ENCODE peak calls at places on chromosomes 13 and 19, in four cellular contexts. K is IMR-90, J is foreskin keratinocyte, B is cardiac muscle cell. Y is an unnamed sample.

GRCh38 chr13:30685320-30685859 is 50.0 kb upstream of the ALOX5AP start:
- DNase-seq in K (no peak), J (no peak), B (no peak), Y (no peak)

GRCh38 chr13:49020940-49021548 is 45.3 kb downstream of the FNDC3A start:
- DNase-seq in K (no peak), J (peak), B (peak), Y (peak)

GRCh38 chr19:10812902-10813404 is 23.1 kb downstream of the TMED1 start:
- DNase-seq in K (peak), J (peak), B (peak), Y (peak)

GRCh38 chr13:112733112-112733511 is 43.3 kb downstream of the ATP11A start:
- DNase-seq in K (no peak), J (no peak), B (no peak), Y (no peak)

GRCh38 chr13:48038763-48039162 is 1.2 kb downstream of the NUDT15 start:
- DNase-seq in K (no peak), J (peak), B (no peak), Y (peak)

GRCh38 chr19:44718441-44719261 is 19.7 kb downstream of the CEACAM16 start:
- DNase-seq in K (peak), J (no peak), B (peak), Y (no peak)

GRCh38 chr13:109703250-109703649 is 83.1 kb downstream of the IRS2 start:
- DNase-seq in K (no peak), J (no peak), B (no peak), Y (no peak)

GRCh38 chr13:89695343-89696257 is 1651.9 kb upstream of the MIR17HG start:
- DNase-seq in K (peak), J (peak), B (peak), Y (peak)

GRCh38 chr13:109494955-109495354 is 291.4 kb downstream of the IRS2 start:
- DNase-seq in K (peak), J (peak), B (peak), Y (peak)

GRCh38 chr19:20513179-20513934 is 52.2 kb downstream of the ZNF737 start:
- DNase-seq in K (no peak), J (no peak), B (no peak), Y (no peak)

GRCh38 chr13:30061217-30061616 is 210.8 kb upstream of the UBL3 start:
- DNase-seq in K (peak), J (no peak), B (no peak), Y (no peak)

GRCh38 chr13:48801255-48801654 is 147.5 kb downstream of the CYSLTR2 start:
- DNase-seq in K (peak), J (no peak), B (no peak), Y (no peak)

GRCh38 chr19:30082611-30083010 is 140.6 kb downstream of the URI1 start:
- DNase-seq in K (no peak), J (no peak), B (no peak), Y (no peak)

GRCh38 chr19:48249502-48250014 is 6.2 kb downstream of the CARD8 start:
- DNase-seq in K (no peak), J (no peak), B (peak), Y (no peak)

GRCh38 chr13:98456423-98456845 is 120.5 kb downstream of the STK24 start:
- DNase-seq in K (no peak), J (no peak), B (no peak), Y (no peak)

GRCh38 chr13:20340136-20340758 is 108.1 kb upstream of the GJB6 start:
- DNase-seq in K (no peak), J (no peak), B (no peak), Y (no peak)

GRCh38 chr19:43464089-43464775 is 1.2 kb downstream of the LYPD3 start:
- DNase-seq in K (no peak), J (no peak), B (no peak), Y (no peak)

GRCh38 chr19:18274776-18275356 is 614 bp upstream of the IQCN start:
- DNase-seq in K (peak), J (peak), B (peak), Y (peak)

GRCh38 chr19:13381827-13382632 is 124.2 kb downstream of the CACNA1A start:
- DNase-seq in K (peak), J (no peak), B (peak), Y (no peak)

GRCh38 chr19:343941-344624 is 513 bp downstream of the MIER2 start:
- DNase-seq in K (no peak), J (no peak), B (peak), Y (peak)

DNA sequence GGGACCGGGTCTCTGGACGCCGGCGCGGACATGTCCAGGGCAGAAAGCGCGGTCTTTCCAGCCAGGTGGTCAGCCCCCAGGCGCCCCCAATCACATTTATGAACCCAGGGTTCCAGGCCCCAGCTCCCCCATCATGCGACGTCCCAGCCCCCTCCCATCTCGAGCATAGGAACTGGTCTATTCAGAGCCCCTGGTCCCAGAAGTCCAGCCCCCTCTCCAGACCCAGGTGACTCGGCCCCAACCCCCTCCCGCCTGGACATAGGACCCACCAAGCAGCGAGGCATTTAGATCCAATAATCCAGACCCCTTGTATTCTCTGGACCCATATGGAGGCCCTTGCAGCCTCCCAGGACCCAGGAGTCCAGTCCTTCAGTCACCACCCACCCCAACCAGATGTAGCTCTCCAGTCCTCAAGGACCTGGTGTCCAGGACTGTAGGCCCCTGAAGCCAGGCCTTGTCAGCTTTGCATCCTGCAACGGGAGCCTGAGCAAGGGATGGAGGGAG is 501 bp downstream of the APLP1 start:
- DNase-seq in K (no peak), J (no peak), B (no peak), Y (no peak)
- H3K27ac ChIP-seq in K (no peak), J (no peak), B (no peak), Y (no peak)

GRCh38 chr19:4328243-4328990 is 10.2 kb downstream of the STAP2 start:
- DNase-seq in K (peak), J (peak), B (peak), Y (no peak)
- H3K27ac ChIP-seq in K (no peak), J (no peak), B (peak), Y (no peak)

DNA sequence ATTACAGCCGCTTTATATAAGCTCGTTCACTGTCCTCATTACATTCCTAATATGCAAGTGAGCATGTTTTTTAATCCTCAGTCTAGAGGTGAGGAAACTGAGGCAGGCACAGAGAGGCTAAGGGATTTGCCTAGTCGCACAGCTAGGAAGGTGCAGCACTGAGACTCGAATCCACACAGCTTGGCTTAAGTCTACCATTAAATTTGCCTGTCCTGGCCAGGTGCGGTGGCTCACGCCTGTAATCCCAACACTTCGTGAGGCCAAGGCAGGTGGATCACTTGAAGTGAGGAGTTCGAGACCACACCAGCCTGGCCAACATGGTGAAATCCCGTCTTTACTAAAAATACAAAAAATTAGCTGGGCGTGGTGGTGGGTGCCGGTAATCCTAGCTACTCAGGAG is 8.0 kb downstream of the RPS16 start:
- DNase-seq in K (no peak), J (no peak), B (no peak), Y (no peak)
- H3K27ac ChIP-seq in K (peak), J (no peak), B (peak), Y (peak)

GRCh38 chr19:55479451-55480230 is 3.2 kb downstream of the ZNF628 start:
- DNase-seq in K (no peak), J (no peak), B (no peak), Y (no peak)

GRCh38 chr19:55476100-55476775 is at the start of gene ZNF628:
- DNase-seq in K (peak), J (peak), B (peak), Y (peak)

GRCh38 chr19:55477905-55478304 is 1.5 kb downstream of the ZNF628 start:
- DNase-seq in K (no peak), J (no peak), B (no peak), Y (no peak)

GRCh38 chr19:55479045-55479444 is 2.6 kb downstream of the ZNF628 start:
- DNase-seq in K (no peak), J (no peak), B (no peak), Y (no peak)

GRCh38 chr19:55478364-55478763 is 1.9 kb downstream of the ZNF628 start:
- DNase-seq in K (no peak), J (no peak), B (no peak), Y (no peak)
- H3K27ac ChIP-seq in K (no peak), J (no peak), B (peak), Y (peak)

GRCh38 chr13:99463998-99464397 is 37.3 kb upstream of the TM9SF2 start:
- DNase-seq in K (no peak), J (no peak), B (no peak), Y (no peak)
- H3K27ac ChIP-seq in K (peak), J (no peak), B (no peak), Y (no peak)

DNA sequence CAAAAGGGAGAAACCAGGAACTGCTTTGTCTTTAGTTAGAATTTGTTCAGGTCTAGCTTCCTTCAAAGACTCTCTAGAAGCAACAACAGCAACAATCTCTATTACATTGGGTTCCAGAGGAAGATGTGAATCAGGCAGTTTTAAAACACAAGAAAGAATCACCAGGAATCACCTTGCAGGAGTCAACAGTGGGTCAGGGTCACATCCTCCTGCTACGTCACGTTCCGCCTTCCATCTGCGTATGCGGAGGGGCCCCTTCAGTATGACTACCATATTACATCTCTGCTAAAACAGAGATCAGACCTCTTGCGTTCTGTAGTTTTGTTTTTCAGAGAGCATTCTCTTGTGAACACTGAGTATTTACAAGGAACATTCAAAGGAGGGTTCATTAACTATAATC is 147.8 kb upstream of the STARD13 start:
- DNase-seq in K (no peak), J (no peak), B (no peak), Y (no peak)
- H3K27ac ChIP-seq in K (no peak), J (no peak), B (no peak), Y (no peak)

GRCh38 chr19:35311901-35312665 is 16.9 kb upstream of the CD22 start:
- DNase-seq in K (no peak), J (no peak), B (no peak), Y (no peak)

GRCh38 chr19:35307990-35308389 is 16.0 kb downstream of the MAG start:
- DNase-seq in K (no peak), J (no peak), B (no peak), Y (no peak)

GRCh38 chr19:35310331-35310730 is 18.4 kb downstream of the MAG start:
- DNase-seq in K (no peak), J (no peak), B (no peak), Y (no peak)

GRCh38 chr19:35310811-35311465 is 18.0 kb upstream of the CD22 start:
- DNase-seq in K (no peak), J (no peak), B (no peak), Y (no peak)

DNA sequence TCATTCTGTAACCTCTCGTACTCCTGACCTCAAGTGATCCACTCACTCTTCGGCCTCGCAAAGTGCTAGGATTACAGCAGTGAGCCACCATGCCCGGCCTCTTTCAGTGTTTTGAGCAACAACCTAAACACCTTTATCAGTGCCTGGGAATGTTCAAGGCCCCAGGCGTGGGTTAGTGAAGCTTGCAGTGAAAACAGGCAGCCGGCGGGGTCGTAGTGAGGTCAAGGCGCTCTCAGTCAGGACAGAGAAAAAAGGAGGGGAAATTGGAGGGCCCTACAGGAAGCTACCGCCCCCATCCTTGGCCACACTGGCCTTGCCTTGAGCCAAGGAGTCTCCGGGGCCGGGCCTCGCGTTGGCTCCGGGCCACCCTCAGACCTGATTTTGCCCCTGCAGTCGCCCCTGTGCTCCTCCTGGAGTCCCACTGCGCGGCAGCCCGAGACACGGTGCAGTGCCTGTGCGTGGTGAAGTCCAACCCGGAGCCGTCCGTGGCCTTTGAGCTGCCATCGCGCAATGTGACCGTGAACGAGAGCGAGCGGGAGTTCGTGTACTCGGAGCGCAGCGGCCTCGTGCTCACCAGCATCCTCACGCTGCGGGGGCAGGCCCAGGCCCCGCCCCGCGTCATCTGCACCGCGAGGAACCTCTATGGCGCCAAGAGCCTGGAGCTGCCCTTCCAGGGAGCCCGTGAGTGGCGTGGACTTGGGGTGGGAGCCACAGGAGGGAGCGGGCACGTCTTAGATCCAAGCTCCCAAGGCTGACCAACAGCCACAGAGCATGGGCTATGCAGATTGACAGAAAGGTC is 17.7 kb downstream of the MAG start:
- DNase-seq in K (peak), J (no peak), B (peak), Y (no peak)
- H3K27ac ChIP-seq in K (no peak), J (no peak), B (peak), Y (no peak)

GRCh38 chr19:1456121-1456900 is 6.4 kb downstream of the APC2 start:
- DNase-seq in K (no peak), J (no peak), B (no peak), Y (no peak)
- H3K27ac ChIP-seq in K (no peak), J (no peak), B (no peak), Y (no peak)

Y was measured in RWPE1.